ENCODE peak calls at places on chromosome 11, in eight cellular contexts. P is upper lobe of right lung, N is Peyer's patch, L is spleen, B is heart left ventricle, D is PC-3, C is NB4, R is IMR-90. S is an unnamed sample.
A peak's percentile ranks its signal among the peaks of the same experiment; 100 is the strongest.

GRCh38 chr11:27754035-27755017 is 54.1 kb upstream of the BDNF start:
- DNase-seq in P (no peak), N (no peak), L (no peak), B (no peak), D (peak; percentile 51), C (peak; percentile 1), R (peak; percentile 75), S (no peak)

GRCh38 chr11:129734654-129735053 is 81.0 kb upstream of the TMEM45B start:
- DNase-seq in P (no peak), N (no peak), L (no peak), B (no peak), D (no peak), C (no peak), R (no peak), S (no peak)

GRCh38 chr11:28342704-28343103 is 234.5 kb downstream of the METTL15 start:
- DNase-seq in P (no peak), N (no peak), L (no peak), B (no peak), D (no peak), C (no peak), R (peak; percentile 50), S (no peak)

GRCh38 chr11:103872748-103873147 is 163.7 kb upstream of the DDI1 start:
- DNase-seq in P (no peak), N (no peak), L (no peak), B (no peak), D (peak; percentile 21), C (no peak), R (no peak), S (no peak)

GRCh38 chr11:70477607-70478006 is 79.3 kb downstream of the CTTN start:
- DNase-seq in P (no peak), N (no peak), L (no peak), B (peak; percentile 38), D (no peak), C (no peak), R (no peak), S (no peak)

GRCh38 chr11:81916459-81916858 is 817.2 kb downstream of the FAM181B start:
- DNase-seq in P (no peak), N (no peak), L (no peak), B (no peak), D (no peak), C (no peak), R (no peak), S (no peak)

GRCh38 chr11:47524200-47524874 is 28.6 kb downstream of the CELF1 start:
- DNase-seq in P (no peak), N (no peak), L (no peak), B (peak; percentile 33), D (no peak), C (no peak), R (no peak), S (no peak)

GRCh38 chr11:48087422-48087821 is 107.1 kb downstream of the PTPRJ start:
- DNase-seq in P (no peak), N (no peak), L (no peak), B (no peak), D (no peak), C (no peak), R (no peak), S (no peak)

GRCh38 chr11:20022363-20023081 is 137.8 kb downstream of the DBX1 start:
- DNase-seq in P (no peak), N (no peak), L (no peak), B (no peak), D (peak; percentile 68), C (no peak), R (peak; percentile 63), S (no peak)

GRCh38 chr11:65468874-65469333 is 29.9 kb upstream of the MALAT1 start:
- DNase-seq in P (peak; percentile 94), N (peak; percentile 94), L (peak; percentile 91), B (peak; percentile 56), D (peak; percentile 96), C (peak; percentile 78), R (no peak), S (no peak)

GRCh38 chr11:65781962-65782815 is 1.4 kb upstream of the AP5B1 start:
- DNase-seq in P (peak; percentile 33), N (no peak), L (peak; percentile 65), B (no peak), D (no peak), C (no peak), R (no peak), S (peak; percentile 33)

GRCh38 chr11:128467610-128468041 is 119.7 kb downstream of the ETS1 start:
- DNase-seq in P (no peak), N (peak; percentile 72), L (no peak), B (no peak), D (peak; percentile 86), C (no peak), R (peak; percentile 100), S (no peak)

GRCh38 chr11:128501576-128502549 is 85.5 kb downstream of the ETS1 start:
- DNase-seq in P (no peak), N (no peak), L (no peak), B (peak; percentile 82), D (peak; percentile 46), C (peak; percentile 46), R (peak; percentile 77), S (no peak)

GRCh38 chr11:13008625-13009475 is at the start of gene RASSF10:
- DNase-seq in P (peak; percentile 95), N (peak; percentile 71), L (no peak), B (peak; percentile 78), D (no peak), C (no peak), R (no peak), S (no peak)

GRCh38 chr11:77752518-77752917 is 68.0 kb downstream of the RSF1 start:
- DNase-seq in P (no peak), N (no peak), L (no peak), B (peak; percentile 43), D (no peak), C (no peak), R (peak; percentile 32), S (no peak)

GRCh38 chr11:44416776-44417175 is 106.8 kb upstream of the ALX4 start:
- DNase-seq in P (no peak), N (no peak), L (no peak), B (no peak), D (peak; percentile 12), C (no peak), R (no peak), S (no peak)

GRCh38 chr11:75269896-75270295 is 29.3 kb downstream of the TPBGL start:
- DNase-seq in P (no peak), N (peak; percentile 24), L (peak; percentile 54), B (no peak), D (no peak), C (no peak), R (no peak), S (peak; percentile 14)

GRCh38 chr11:99370557-99371200 is 349.9 kb downstream of the CNTN5 start:
- DNase-seq in P (no peak), N (no peak), L (no peak), B (peak; percentile 61), D (peak; percentile 75), C (no peak), R (peak; percentile 72), S (no peak)

GRCh38 chr11:65862941-65863888 is 3.0 kb downstream of the MUS81 start:
- DNase-seq in P (peak; percentile 60), N (no peak), L (peak; percentile 77), B (peak; percentile 22), D (no peak), C (peak; percentile 5), R (no peak), S (no peak)

GRCh38 chr11:126834149-126834548 is 166.4 kb downstream of the KIRREL3 start:
- DNase-seq in P (no peak), N (no peak), L (no peak), B (no peak), D (no peak), C (no peak), R (peak; percentile 91), S (no peak)

GRCh38 chr11:15145635-15146034 is 30.9 kb downstream of the INSC start:
- DNase-seq in P (no peak), N (no peak), L (no peak), B (no peak), D (peak; percentile 11), C (no peak), R (no peak), S (no peak)

DNA sequence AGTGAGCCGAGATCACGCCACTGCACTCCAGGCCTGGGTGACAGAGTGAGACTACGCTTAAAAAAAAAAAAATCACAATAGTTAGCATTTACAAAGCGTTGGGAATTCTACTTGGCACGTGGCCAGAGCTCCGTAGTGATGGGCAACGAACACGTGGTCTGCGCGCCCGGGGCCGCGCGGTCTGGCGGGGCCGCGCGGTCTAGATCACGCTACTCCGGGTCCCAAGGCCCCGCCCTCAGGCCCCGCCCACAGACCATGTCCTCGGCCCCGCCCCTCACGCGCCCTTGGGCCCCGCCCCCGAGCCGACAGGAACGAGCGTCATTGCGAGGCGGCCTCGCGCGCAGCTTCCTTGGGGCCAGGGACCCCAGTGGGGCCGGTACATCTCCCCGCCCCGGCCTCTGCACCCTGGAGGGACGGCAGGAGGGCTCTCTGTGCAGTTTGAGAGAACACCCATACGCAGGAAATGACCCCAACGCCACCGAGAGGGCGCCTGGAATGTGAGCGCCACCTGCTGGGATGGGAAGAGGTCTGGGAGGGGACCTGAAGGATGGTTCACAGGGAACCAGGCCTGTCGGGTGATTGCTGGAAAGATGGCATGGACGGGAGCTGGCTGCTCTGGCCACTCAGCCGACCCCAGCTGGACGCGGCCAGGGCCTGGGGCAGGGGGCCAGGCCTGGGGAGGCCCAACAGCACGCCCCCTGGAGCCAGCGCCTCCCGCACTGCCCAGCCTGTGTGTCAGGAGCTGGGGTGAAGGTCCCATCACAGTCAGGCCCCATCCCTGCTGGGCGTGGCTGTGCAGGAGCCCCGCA is 2.0 kb upstream of the PTDSS2 start:
- DNase-seq in P (peak; percentile 98), N (peak; percentile 98), L (peak; percentile 98), B (peak; percentile 95), D (peak; percentile 83), C (peak; percentile 96), R (peak; percentile 84), S (peak; percentile 90)
- TF ChIP-seq CTCF in P (peak; percentile 80), N (peak; percentile 95), L (peak; percentile 92), B (peak; percentile 98), D (peak; percentile 93), C (peak; percentile 74), R (peak; percentile 81), S (peak; percentile 85)

DNA sequence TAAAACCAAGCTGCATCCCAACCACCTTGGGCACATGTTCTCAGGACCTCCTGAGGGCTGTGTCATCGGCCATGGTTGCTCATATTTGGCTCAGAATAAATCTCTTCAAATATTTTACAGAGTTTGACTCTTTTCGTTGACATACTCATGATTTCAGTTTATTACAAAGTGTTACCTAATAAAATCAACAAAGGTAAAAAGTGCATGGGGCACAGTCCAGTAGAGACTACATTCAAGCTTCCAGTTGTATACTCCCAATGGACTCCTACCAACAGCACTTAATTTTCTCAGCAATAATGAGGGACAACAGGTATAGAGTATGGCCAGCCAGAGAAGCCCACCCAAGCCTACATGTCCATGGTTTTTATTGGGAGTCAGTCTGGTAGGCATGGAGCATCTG is 347.9 kb upstream of the FAT3 start:
- DNase-seq in P (no peak), N (no peak), L (no peak), B (no peak), D (no peak), C (no peak), R (no peak), S (no peak)
- TF ChIP-seq CTCF in P (no peak), N (no peak), L (no peak), B (no peak), D (no peak), C (no peak), R (no peak), S (no peak)

GRCh38 chr11:122578168-122578825 is 77.2 kb upstream of the UBASH3B start:
- DNase-seq in P (no peak), N (no peak), L (no peak), B (no peak), D (peak; percentile 25), C (peak; percentile 51), R (no peak), S (no peak)
- TF ChIP-seq CTCF in P (no peak), N (no peak), L (no peak), B (no peak), D (peak; percentile 44), C (peak; percentile 44), R (peak; percentile 5), S (no peak)

GRCh38 chr11:111604392-111605009 is 2.3 kb downstream of the SIK2 start:
- DNase-seq in P (no peak), N (no peak), L (no peak), B (no peak), D (peak; percentile 82), C (peak; percentile 67), R (peak; percentile 45), S (no peak)
- TF ChIP-seq CTCF in P (peak; percentile 58), N (peak; percentile 78), L (peak; percentile 47), B (peak; percentile 68), D (peak; percentile 86), C (peak; percentile 52), R (peak; percentile 59), S (peak; percentile 60)